ENCODE peak calls at places on chromosomes 4 and X, in five cellular contexts. D is neural progenitor cell, U is breast epithelium, M is K562, R is IMR-90. I is an unnamed sample.

GRCh38 chr4:109294006-109294405 is 8.5 kb downstream of the COL25A1 start:
- DNase-seq in D (peak; percentile 76), M (peak; percentile 53), U (no peak), R (no peak), I (no peak)

GRCh38 chr4:117987464-117987863 is 46.8 kb upstream of the NDST3 start:
- DNase-seq in U (no peak), D (no peak), M (no peak), R (no peak), I (no peak)

GRCh38 chr4:133152330-133152791 is 3.3 kb downstream of the PCDH10 start:
- DNase-seq in U (no peak), R (no peak), M (no peak), D (peak; percentile 46), I (no peak)

GRCh38 chrX:133726211-133726630 is 259.2 kb downstream of the GPC3 start:
- DNase-seq in R (peak; percentile 73), U (no peak), D (no peak), M (no peak), I (no peak)

GRCh38 chrX:152895724-152896420 is 2.0 kb upstream of the ZNF185 start:
- DNase-seq in M (no peak), R (no peak), D (no peak), U (peak; percentile 74), I (no peak)

GRCh38 chrX:53233536-53233935 is 8.5 kb upstream of the KDM5C start:
- DNase-seq in R (no peak), D (no peak), M (no peak), U (no peak), I (no peak)

GRCh38 chrX:150035531-150035930 is 97.2 kb upstream of the EOLA2 start:
- DNase-seq in U (no peak), D (no peak), M (no peak), R (peak; percentile 39), I (no peak)

GRCh38 chrX:20388594-20388993 is 121.9 kb upstream of the RPS6KA3 start:
- DNase-seq in R (no peak), D (no peak), U (no peak), M (no peak), I (no peak)

GRCh38 chrX:96436105-96436504 is 248.5 kb upstream of the DIAPH2 start:
- DNase-seq in U (no peak), D (no peak), M (no peak), R (peak; percentile 69), I (no peak)

GRCh38 chr4:162349395-162349794 is 185.6 kb upstream of the FSTL5 start:
- DNase-seq in M (no peak), U (no peak), D (no peak), R (no peak), I (no peak)

GRCh38 chr4:102537280-102537679 is 36.1 kb downstream of the NFKB1 start:
- DNase-seq in U (no peak), D (no peak), M (no peak), R (peak; percentile 46), I (no peak)

GRCh38 chrX:89021964-89022363 is 274.9 kb downstream of the CPXCR1 start:
- DNase-seq in M (no peak), D (no peak), R (no peak), U (no peak), I (no peak)

GRCh38 chr4:10107111-10108091 is 9.2 kb downstream of the WDR1 start:
- DNase-seq in M (no peak), D (no peak), R (peak; percentile 28), U (no peak), I (no peak)

GRCh38 chr4:10105920-10106319 is 10.7 kb downstream of the WDR1 start:
- DNase-seq in M (peak; percentile 55), R (no peak), D (no peak), U (no peak), I (no peak)

GRCh38 chr4:10105421-10105820 is 11.2 kb downstream of the WDR1 start:
- DNase-seq in R (no peak), U (no peak), D (no peak), M (no peak), I (no peak)

GRCh38 chr4:10104991-10105276 is 11.7 kb downstream of the WDR1 start:
- DNase-seq in M (no peak), D (no peak), U (no peak), R (no peak), I (no peak)

GRCh38 chr4:10106421-10107039 is 10.1 kb downstream of the WDR1 start:
- DNase-seq in U (no peak), R (peak; percentile 97), D (no peak), M (peak; percentile 87), I (no peak)
- H3K4me3 ChIP-seq in U (peak overlapping the region; percentile 53), R (peak overlapping the region; percentile 8), D (no peak overlapping the region), M (no peak overlapping the region), I (peak overlapping the region; percentile 64)

GRCh38 chr4:107094976-107095375 is 58.9 kb upstream of the DKK2 start:
- DNase-seq in U (no peak), M (no peak), D (no peak), R (no peak), I (no peak)
- H3K27ac ChIP-seq in U (no peak overlapping the region), M (no peak overlapping the region), D (no peak overlapping the region), R (no peak overlapping the region), I (no peak overlapping the region)

GRCh38 chr4:987689-988513 is 1.1 kb downstream of the IDUA start:
- DNase-seq in D (no peak), R (no peak), M (no peak), U (no peak), I (no peak)
- H3K4me3 ChIP-seq in D (peak overlapping the region; percentile 53), R (peak overlapping the region; percentile 93), M (peak overlapping the region; percentile 68), U (peak overlapping the region; percentile 88), I (no peak overlapping the region)

DNA sequence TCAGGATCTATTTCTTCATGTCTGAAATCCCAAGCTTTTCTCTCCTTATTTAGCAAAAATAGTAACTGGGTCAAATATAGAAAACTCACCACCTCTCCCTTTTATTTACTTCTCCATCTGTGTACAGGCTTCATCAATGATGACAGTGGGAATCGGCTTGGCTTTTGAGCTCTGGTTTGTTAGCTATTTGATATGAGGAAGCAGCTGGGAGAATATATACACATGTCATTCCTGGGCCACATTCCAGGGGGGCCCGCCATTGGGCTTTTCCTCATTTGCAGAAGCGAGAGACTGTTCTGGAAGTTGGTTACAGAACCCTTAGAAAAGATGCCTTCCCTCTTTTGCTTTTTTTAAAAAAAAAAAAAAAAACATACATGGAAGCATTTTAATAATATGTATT is 107.4 kb upstream of the F9 start:
- DNase-seq in U (no peak), D (no peak), M (no peak), R (no peak), I (no peak)
- H3K27ac ChIP-seq in U (no peak overlapping the region), D (no peak overlapping the region), M (no peak overlapping the region), R (no peak overlapping the region), I (no peak overlapping the region)